ENCODE peak calls at places on chromosomes 2 and 18, in eight cellular contexts. C is A549; T is CD8-positive, alpha-beta T cell; L is astrocyte of the spinal cord; H is IMR-90; J is body of pancreas; A is HFF-Myc; Z is fibroblast of lung. G is an unnamed sample.

GRCh38 chr2:9763356-9764152 is 79.7 kb upstream of the TAF1B start:
- DNase-seq in T (no peak), C (no peak), H (peak; percentile 42), Z (peak; percentile 66), A (no peak), J (no peak), L (no peak), G (no peak)

GRCh38 chr2:179274749-179275148 is 10.1 kb upstream of the SESTD1 start:
- DNase-seq in L (no peak), T (no peak), H (peak; percentile 22), C (no peak), A (no peak), J (no peak), Z (no peak), G (no peak)

GRCh38 chr2:231387904-231388724 is 7.4 kb upstream of the B3GNT7 start:
- DNase-seq in A (no peak), H (peak; percentile 56), Z (peak; percentile 71), T (no peak), J (no peak), L (peak; percentile 78), C (no peak), G (peak; percentile 55)

GRCh38 chr2:233928594-233929351 is 11.6 kb downstream of the TRPM8 start:
- DNase-seq in A (no peak), C (peak; percentile 16), Z (no peak), H (peak; percentile 12), L (peak; percentile 29), J (no peak), T (peak; percentile 3), G (peak; percentile 29)

GRCh38 chr18:46291149-46291548 is 187.0 kb downstream of the HAUS1 start:
- DNase-seq in L (no peak), J (no peak), C (no peak), H (no peak), A (no peak), Z (no peak), T (no peak), G (no peak)

GRCh38 chr2:238906936-238907716 is 59.2 kb downstream of the TWIST2 start:
- DNase-seq in T (no peak), C (no peak), A (no peak), H (no peak), Z (no peak), J (no peak), L (no peak), G (no peak)

GRCh38 chr2:106157416-106157815 is 36.7 kb downstream of the UXS1 start:
- DNase-seq in Z (no peak), A (no peak), J (no peak), H (no peak), C (no peak), T (no peak), L (no peak), G (no peak)

GRCh38 chr2:45993476-45993991 is 303.7 kb upstream of the EPAS1 start:
- DNase-seq in T (peak; percentile 13), A (peak; percentile 63), J (peak; percentile 73), C (peak; percentile 77), H (peak; percentile 89), L (peak; percentile 80), Z (peak; percentile 72), G (peak; percentile 89)

GRCh38 chr2:145984541-145984940 is 1464.6 kb upstream of the ZEB2 start:
- DNase-seq in A (no peak), H (peak; percentile 75), T (no peak), Z (peak; percentile 93), C (peak; percentile 2), L (peak; percentile 53), J (peak; percentile 11), G (peak; percentile 39)

GRCh38 chr2:196987654-196988364 is 61.3 kb upstream of the PGAP1 start:
- DNase-seq in J (peak; percentile 44), L (peak; percentile 98), T (no peak), A (peak; percentile 90), C (peak; percentile 67), H (peak; percentile 98), Z (peak; percentile 98), G (peak; percentile 89)

GRCh38 chr2:842151-842792 is 108.4 kb upstream of the SNTG2 start:
- DNase-seq in Z (no peak), C (no peak), L (no peak), A (no peak), H (no peak), J (peak; percentile 51), T (no peak), G (no peak)

GRCh38 chr18:29154196-29154757 is 977.3 kb upstream of the CDH2 start:
- DNase-seq in T (no peak), J (no peak), H (peak; percentile 49), C (no peak), A (no peak), Z (peak; percentile 82), L (peak; percentile 75), G (peak; percentile 42)

GRCh38 chr2:217711236-217711635 is 291.6 kb downstream of the TNS1 start:
- DNase-seq in T (no peak), H (peak; percentile 92), C (no peak), L (peak; percentile 49), A (no peak), J (no peak), Z (peak; percentile 89), G (peak; percentile 75)

GRCh38 chr2:130190237-130190636 is 8.0 kb downstream of the TUBA3E start:
- DNase-seq in J (no peak), Z (no peak), C (no peak), A (no peak), L (no peak), H (no peak), T (no peak), G (no peak)

GRCh38 chr18:69974365-69974764 is 26.7 kb upstream of the CD226 start:
- DNase-seq in A (no peak), Z (peak; percentile 47), T (no peak), C (no peak), H (peak; percentile 65), L (peak; percentile 16), J (no peak), G (peak; percentile 17)

GRCh38 chr2:83261591-83262136 is 1197.4 kb downstream of the SUCLG1 start:
- DNase-seq in J (no peak), A (no peak), H (no peak), L (no peak), T (no peak), C (no peak), Z (no peak), G (no peak)

GRCh38 chr2:73937103-73937885 is 10.6 kb downstream of the DGUOK start:
- DNase-seq in T (no peak), J (no peak), Z (peak; percentile 85), H (no peak), L (peak; percentile 17), C (no peak), A (no peak), G (no peak)

GRCh38 chr2:88760819-88761598 is 69.5 kb downstream of the RPIA start:
- DNase-seq in T (no peak), Z (no peak), H (no peak), J (no peak), C (no peak), L (no peak), A (no peak), G (no peak)

GRCh38 chr2:88765154-88765948 is 73.9 kb downstream of the RPIA start:
- DNase-seq in H (peak; percentile 4), C (no peak), J (peak; percentile 50), A (no peak), Z (peak; percentile 29), L (peak; percentile 10), T (peak; percentile 33), G (no peak)

GRCh38 chr2:88764141-88764849 is 72.8 kb downstream of the RPIA start:
- DNase-seq in Z (no peak), T (no peak), C (no peak), H (no peak), L (no peak), A (no peak), J (no peak), G (no peak)

DNA sequence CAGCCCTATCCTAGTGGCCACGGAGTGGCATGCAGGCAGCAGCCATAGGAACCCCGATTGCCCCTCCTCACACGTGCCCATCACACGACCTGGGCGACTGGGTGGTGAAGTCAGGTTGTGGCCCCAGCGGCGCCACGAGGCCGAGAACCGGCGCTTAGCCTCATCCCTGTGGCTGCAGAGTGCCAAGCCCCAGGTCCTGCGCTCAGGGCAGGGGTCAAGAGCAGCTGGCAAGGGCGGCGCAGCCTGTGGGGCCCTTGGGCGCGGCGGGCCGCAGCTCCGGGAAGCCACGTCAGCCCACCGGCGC is 73.3 kb downstream of the RPIA start:
- DNase-seq in J (no peak), T (no peak), C (no peak), L (no peak), Z (no peak), H (no peak), A (no peak), G (no peak)
- H3K4me3 ChIP-seq in J (no peak overlapping the region), T (no peak overlapping the region), C (no peak overlapping the region), L (no peak overlapping the region), Z (no peak overlapping the region), H (no peak overlapping the region), A (peak overlapping the region; percentile 37), G (no peak overlapping the region)

DNA sequence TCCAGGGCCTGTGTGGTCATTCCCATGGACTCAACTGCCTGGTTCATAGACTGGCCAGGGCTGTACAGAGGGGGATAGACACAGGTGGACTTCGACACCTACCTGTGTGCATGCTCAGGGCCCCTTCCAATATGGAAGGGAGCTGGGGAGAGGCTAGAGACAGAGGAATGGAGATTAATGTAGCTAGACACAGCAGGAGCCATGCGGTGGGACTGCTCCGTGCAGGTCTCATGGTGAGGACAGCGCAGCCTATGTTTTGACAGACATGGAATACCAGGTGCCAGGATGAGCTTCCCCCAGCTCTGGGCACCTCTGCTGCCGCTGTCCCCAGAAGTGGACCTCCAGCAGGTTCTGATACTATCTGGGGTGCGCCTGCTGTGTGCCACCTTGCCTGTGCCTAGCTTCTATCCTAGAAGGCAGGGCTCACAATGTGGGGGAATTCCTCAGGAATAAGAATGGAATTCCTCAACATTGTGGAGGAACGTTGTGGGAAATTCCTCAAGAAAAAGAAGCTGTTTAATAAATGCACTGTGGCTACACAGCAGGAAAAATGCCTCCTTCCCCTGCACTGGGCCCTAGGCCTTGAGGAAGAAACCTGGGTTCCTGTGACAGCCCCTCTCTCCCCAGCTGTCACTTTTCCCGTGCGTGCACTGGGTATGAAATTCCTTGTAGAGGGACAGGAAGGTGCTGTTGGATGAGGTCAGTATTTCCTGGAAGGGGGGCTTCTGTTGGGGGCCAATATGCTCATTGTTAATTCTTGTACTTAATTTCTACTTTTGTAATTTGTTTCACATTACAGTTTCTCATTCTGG is 7.3 kb downstream of the IL1R1 start:
- DNase-seq in A (no peak), J (no peak), L (no peak), T (no peak), C (no peak), Z (peak; percentile 58), H (peak; percentile 10), G (no peak)
- TF ChIP-seq CTCF in A (no peak), J (no peak), L (no peak), T (no peak), C (no peak), Z (no peak), H (no peak), G (no peak)

GRCh38 chr2:43837033-43837432 is 1.6 kb downstream of the ABCG5 start:
- DNase-seq in H (no peak), A (no peak), J (no peak), C (no peak), L (no peak), T (no peak), Z (no peak), G (no peak)
- H3K4me3 ChIP-seq in H (no peak overlapping the region), A (no peak overlapping the region), J (no peak overlapping the region), C (no peak overlapping the region), L (no peak overlapping the region), T (no peak overlapping the region), Z (no peak overlapping the region), G (no peak overlapping the region)

DNA sequence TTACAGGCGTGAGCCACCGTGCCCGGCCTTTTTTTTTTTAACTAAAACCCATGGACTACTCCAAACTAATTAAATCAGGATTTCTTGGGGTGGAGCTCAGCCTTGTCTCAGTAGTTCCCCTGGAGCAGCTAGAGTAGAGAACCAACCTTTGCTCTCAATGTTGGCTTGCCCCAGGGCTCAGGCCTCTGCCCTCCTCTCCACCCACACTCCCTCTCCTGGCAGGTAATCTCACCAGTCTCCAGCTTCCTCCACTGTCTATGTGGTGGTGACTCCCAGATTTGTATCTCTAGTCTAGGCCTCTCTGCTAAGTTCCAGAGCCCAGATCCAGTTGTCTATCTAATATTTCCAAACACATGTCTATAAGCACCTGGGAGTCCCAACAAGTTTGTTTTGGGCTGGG is 9.6 kb upstream of the MTA3 start:
- DNase-seq in Z (no peak), C (no peak), T (no peak), H (no peak), A (no peak), J (no peak), L (no peak), G (no peak)
- TF ChIP-seq CTCF in Z (no peak), C (no peak), T (no peak), H (no peak), A (no peak), J (no peak), L (no peak), G (no peak)